ENCODE peak calls at places on chromosome 14, in four cellular contexts. J is aorta, E is anterior cingulate cortex, K is KBM-7. M is an unnamed sample.

GRCh38 chr14:51692646-51693045 is 40.9 kb downstream of the FRMD6 start:
- DNase-seq in J (no peak), E (no peak), K (no peak), M (no peak)

GRCh38 chr14:64841121-64841611 is 38.5 kb downstream of the SPTB start:
- DNase-seq in J (no peak), E (no peak), K (no peak), M (no peak)

GRCh38 chr14:79375336-79375735 is 836.0 kb downstream of the DIO2 start:
- DNase-seq in J (no peak), E (no peak), K (no peak), M (no peak)

GRCh38 chr14:65277027-65277426 is 135.5 kb upstream of the FUT8 start:
- DNase-seq in J (no peak), E (no peak), K (no peak), M (no peak)

GRCh38 chr14:100649173-100649519 is 61.9 kb upstream of the BEGAIN start:
- DNase-seq in J (no peak), E (no peak), K (no peak), M (no peak)

GRCh38 chr14:32382704-32383103 is 53.6 kb downstream of the AKAP6 start:
- DNase-seq in J (no peak), E (no peak), K (no peak), M (no peak)

GRCh38 chr14:65256714-65257113 is 154.4 kb upstream of the MAX start:
- DNase-seq in J (no peak), E (no peak), K (no peak), M (no peak)

GRCh38 chr14:53273671-53274072 is 120.5 kb upstream of the DDHD1 start:
- DNase-seq in J (no peak), E (no peak), K (peak; percentile 71), M (no peak)

GRCh38 chr14:69625299-69626131 is 14.1 kb downstream of the SUSD6 start:
- DNase-seq in J (peak; percentile 80), E (peak; percentile 20), K (peak; percentile 76), M (peak; percentile 79)

GRCh38 chr14:29282169-29282568 is 515.6 kb downstream of the FOXG1 start:
- DNase-seq in J (no peak), E (no peak), K (no peak), M (no peak)

GRCh38 chr14:99531221-99532096 is 50.2 kb downstream of the CCNK start:
- DNase-seq in J (no peak), E (no peak), K (no peak), M (no peak)

GRCh38 chr14:27739657-27740156 is 1026.9 kb upstream of the FOXG1 start:
- DNase-seq in J (no peak), E (no peak), K (no peak), M (no peak)

GRCh38 chr14:87566986-87567385 is 426.0 kb downstream of the GALC start:
- DNase-seq in J (no peak), E (no peak), K (no peak), M (no peak)

GRCh38 chr14:72479471-72479931 is 414.4 kb downstream of the DPF3 start:
- DNase-seq in J (no peak), E (no peak), K (no peak), M (no peak)

GRCh38 chr14:85333313-85333712 is 196.6 kb upstream of the FLRT2 start:
- DNase-seq in J (no peak), E (no peak), K (no peak), M (no peak)

GRCh38 chr14:92607702-92608429 is 94.3 kb downstream of the RIN3 start:
- DNase-seq in J (no peak), E (no peak), K (no peak), M (no peak)